ENCODE peak calls at places on chromosomes 13 and 19, in six cellular contexts. T is neural crest cell, E is hepatic stellate cell, Q is mammary epithelial cell, X is HT1080, B is iPS-NIHi11. C is an unnamed sample.

GRCh38 chr13:65085977-65086376 is 2144.2 kb downstream of the PCDH9 start:
- DNase-seq in T (no peak), E (no peak), Q (no peak), X (no peak), B (no peak), C (no peak)

GRCh38 chr19:5430237-5430636 is 25.0 kb upstream of the ZNRF4 start:
- DNase-seq in T (no peak), E (no peak), Q (no peak), X (no peak), B (peak), C (no peak)

GRCh38 chr13:61795580-61795979 is 379.9 kb upstream of the PCDH20 start:
- DNase-seq in T (no peak), E (no peak), Q (no peak), X (no peak), B (no peak), C (no peak)

GRCh38 chr19:34664870-34665269 is 12.1 kb downstream of the SCGB2B2 start:
- DNase-seq in T (no peak), E (no peak), Q (no peak), X (no peak), B (no peak), C (no peak)

GRCh38 chr19:34135401-34135800 is 36.9 kb upstream of the LSM14A start:
- DNase-seq in T (no peak), E (no peak), Q (no peak), X (no peak), B (no peak), C (no peak)

GRCh38 chr13:111658150-111659100 is 338.0 kb downstream of the TEX29 start:
- DNase-seq in T (peak), E (no peak), Q (no peak), X (no peak), B (peak), C (no peak)

GRCh38 chr13:109671919-109672318 is 114.5 kb downstream of the IRS2 start:
- DNase-seq in T (no peak), E (no peak), Q (no peak), X (no peak), B (no peak), C (no peak)

GRCh38 chr13:29923554-29924481 is 73.4 kb upstream of the UBL3 start:
- DNase-seq in T (no peak), E (peak), Q (peak), X (peak), B (peak), C (peak)

GRCh38 chr13:42906257-42906656 is 85.8 kb downstream of the EPSTI1 start:
- DNase-seq in T (no peak), E (no peak), Q (no peak), X (no peak), B (no peak), C (peak)

GRCh38 chr19:10468133-10468532 is 35.0 kb downstream of the KEAP1 start:
- DNase-seq in T (no peak), E (no peak), Q (no peak), X (no peak), B (no peak), C (no peak)

GRCh38 chr13:33550885-33551284 is 265.3 kb upstream of the STARD13 start:
- DNase-seq in T (no peak), E (no peak), Q (no peak), X (no peak), B (no peak), C (no peak)

GRCh38 chr13:72097568-72097967 is 230.6 kb upstream of the DACH1 start:
- DNase-seq in T (no peak), E (no peak), Q (peak), X (no peak), B (no peak), C (no peak)

GRCh38 chr19:42255766-42256750 is 1.1 kb upstream of the ERF start:
- DNase-seq in T (peak), E (peak), Q (no peak), X (no peak), B (no peak), C (peak)

GRCh38 chr13:44272692-44273091 is 100.9 kb upstream of the SERP2 start:
- DNase-seq in T (no peak), E (no peak), Q (no peak), X (peak), B (no peak), C (no peak)

GRCh38 chr19:39297931-39298634 is 1.9 kb downstream of the IFNL1 start:
- DNase-seq in T (no peak), E (no peak), Q (no peak), X (no peak), B (no peak), C (peak)

GRCh38 chr13:21435710-21436151 is 23.4 kb downstream of the ZDHHC20 start:
- DNase-seq in T (no peak), E (peak), Q (peak), X (peak), B (peak), C (peak)

GRCh38 chr13:39051157-39051556 is 12.9 kb downstream of the NHLRC3 start:
- DNase-seq in T (no peak), E (peak), Q (peak), X (peak), B (peak), C (no peak)

GRCh38 chr19:42048992-42049391 is 21.0 kb downstream of the GRIK5 start:
- DNase-seq in T (no peak), E (no peak), Q (no peak), X (peak), B (no peak), C (no peak)

C was measured in thyroid gland.